ENCODE peak calls at places on chromosomes 3 and 15, in seven cellular contexts. A, H, O, D, Z, J and Q are unnamed samples.

GRCh38 chr15:41566121-41566885 is 7.3 kb downstream of the TYRO3 start:
- DNase-seq in D (no peak), H (no peak), Z (no peak), J (no peak), O (no peak), A (no peak), Q (no peak)

GRCh38 chr15:79853492-79854328 is 43.1 kb downstream of the MTHFS start:
- DNase-seq in O (peak; percentile 54), A (peak; percentile 42), D (peak; percentile 81), J (no peak), Z (peak; percentile 13), H (peak; percentile 60), Q (peak; percentile 71)

GRCh38 chr3:29331830-29332637 is 51.2 kb downstream of the RBMS3 start:
- DNase-seq in Z (no peak), H (no peak), O (no peak), J (no peak), A (no peak), D (no peak), Q (no peak)

GRCh38 chr15:89356634-89357298 is 22.1 kb upstream of the POLG start:
- DNase-seq in H (no peak), D (peak; percentile 13), J (no peak), Z (no peak), A (no peak), O (no peak), Q (no peak)

GRCh38 chr15:31314380-31314779 is 12.3 kb upstream of the KLF13 start:
- DNase-seq in A (no peak), H (no peak), O (no peak), J (no peak), D (no peak), Z (no peak), Q (no peak)

GRCh38 chr3:100993309-100993708 is at the start of gene ABI3BP:
- DNase-seq in H (peak; percentile 58), Z (no peak), A (no peak), J (no peak), O (peak; percentile 67), D (peak; percentile 73), Q (peak; percentile 49)

GRCh38 chr3:167346171-167346570 is 33.9 kb downstream of the ZBBX start:
- DNase-seq in H (no peak), O (no peak), J (peak; percentile 4), D (no peak), A (no peak), Z (no peak), Q (no peak)

GRCh38 chr3:46461971-46462910 is 2.5 kb downstream of the LTF start:
- DNase-seq in A (no peak), J (no peak), O (no peak), D (no peak), H (no peak), Z (no peak), Q (no peak)

GRCh38 chr3:97010881-97011657 is 196.7 kb downstream of the EPHA6 start:
- DNase-seq in Z (no peak), J (no peak), H (no peak), A (no peak), O (no peak), D (no peak), Q (no peak)

GRCh38 chr3:44236485-44236908 is 5.2 kb upstream of the TOPAZ1 start:
- DNase-seq in O (no peak), D (no peak), H (no peak), J (no peak), Z (no peak), A (no peak), Q (no peak)

GRCh38 chr15:74441248-74441939 is 7.6 kb upstream of the SEMA7A start:
- DNase-seq in Z (no peak), D (no peak), J (no peak), A (no peak), H (no peak), O (no peak), Q (no peak)